ENCODE peak calls at places on chromosome 16, in seven cellular contexts. One of them, this sample, is unnamed.

GRCh38 chr16:19678804-19679203 is 39.2 kb downstream of the KNOP1 start:
- DNase-seq in uterus: no peak
- DNase-seq in HCEC 1CT: no peak
- DNase-seq in stimulated activated CD8-positive, alpha-beta memory T cell treated with anti-CD3 and anti-CD28 coated beads, Interleukin-2, amount 100 ng/mL, for 1 hour: no peak
- DNase-seq in NCI-H1436 treated with DMSO at 0.1 percent for 48 hours: no peak
- DNase-seq in stimulated activated CD4-positive, alpha-beta T cell treated with anti-CD3 and anti-CD28 coated beads, Interleukin-2, amount 100 ng/mL, for 48 hours: no peak
- DNase-seq in ELR: no peak
- DNase-seq in this sample: no peak

GRCh38 chr16:48232459-48233040 is 11.6 kb upstream of the LONP2 start:
- DNase-seq in uterus: no peak
- DNase-seq in HCEC 1CT: peak; percentile 32
- DNase-seq in stimulated activated CD8-positive, alpha-beta memory T cell treated with anti-CD3 and anti-CD28 coated beads, Interleukin-2, amount 100 ng/mL, for 1 hour: no peak
- DNase-seq in NCI-H1436 treated with DMSO at 0.1 percent for 48 hours: no peak
- DNase-seq in stimulated activated CD4-positive, alpha-beta T cell treated with anti-CD3 and anti-CD28 coated beads, Interleukin-2, amount 100 ng/mL, for 48 hours: no peak
- DNase-seq in ELR: peak; percentile 67
- DNase-seq in this sample: peak; percentile 38

GRCh38 chr16:85543536-85543935 is 69.6 kb upstream of the GSE1 start:
- DNase-seq in uterus: no peak
- DNase-seq in HCEC 1CT: no peak
- DNase-seq in stimulated activated CD8-positive, alpha-beta memory T cell treated with anti-CD3 and anti-CD28 coated beads, Interleukin-2, amount 100 ng/mL, for 1 hour: no peak
- DNase-seq in NCI-H1436 treated with DMSO at 0.1 percent for 48 hours: no peak
- DNase-seq in stimulated activated CD4-positive, alpha-beta T cell treated with anti-CD3 and anti-CD28 coated beads, Interleukin-2, amount 100 ng/mL, for 48 hours: no peak
- DNase-seq in ELR: no peak
- DNase-seq in this sample: no peak

GRCh38 chr16:398551-399277 is 1.7 kb downstream of the NME4 start:
- DNase-seq in uterus: no peak
- DNase-seq in HCEC 1CT: no peak
- DNase-seq in stimulated activated CD8-positive, alpha-beta memory T cell treated with anti-CD3 and anti-CD28 coated beads, Interleukin-2, amount 100 ng/mL, for 1 hour: no peak
- DNase-seq in NCI-H1436 treated with DMSO at 0.1 percent for 48 hours: no peak
- DNase-seq in stimulated activated CD4-positive, alpha-beta T cell treated with anti-CD3 and anti-CD28 coated beads, Interleukin-2, amount 100 ng/mL, for 48 hours: no peak
- DNase-seq in ELR: no peak
- DNase-seq in this sample: no peak

GRCh38 chr16:70789231-70789926 is 11.6 kb downstream of the VAC14 start:
- DNase-seq in uterus: peak; percentile 86
- DNase-seq in HCEC 1CT: peak; percentile 16
- DNase-seq in stimulated activated CD8-positive, alpha-beta memory T cell treated with anti-CD3 and anti-CD28 coated beads, Interleukin-2, amount 100 ng/mL, for 1 hour: no peak
- DNase-seq in NCI-H1436 treated with DMSO at 0.1 percent for 48 hours: no peak
- DNase-seq in stimulated activated CD4-positive, alpha-beta T cell treated with anti-CD3 and anti-CD28 coated beads, Interleukin-2, amount 100 ng/mL, for 48 hours: no peak
- DNase-seq in ELR: peak; percentile 33
- DNase-seq in this sample: peak; percentile 48

GRCh38 chr16:66574081-66574480 is 5.2 kb upstream of the CMTM2 start:
- DNase-seq in uterus: no peak
- DNase-seq in HCEC 1CT: no peak
- DNase-seq in stimulated activated CD8-positive, alpha-beta memory T cell treated with anti-CD3 and anti-CD28 coated beads, Interleukin-2, amount 100 ng/mL, for 1 hour: no peak
- DNase-seq in NCI-H1436 treated with DMSO at 0.1 percent for 48 hours: no peak
- DNase-seq in stimulated activated CD4-positive, alpha-beta T cell treated with anti-CD3 and anti-CD28 coated beads, Interleukin-2, amount 100 ng/mL, for 48 hours: no peak
- DNase-seq in ELR: no peak
- DNase-seq in this sample: peak; percentile 9

GRCh38 chr16:30184430-30185140 is 1.2 kb downstream of the CORO1A start:
- DNase-seq in uterus: peak; percentile 30
- DNase-seq in HCEC 1CT: no peak
- DNase-seq in stimulated activated CD8-positive, alpha-beta memory T cell treated with anti-CD3 and anti-CD28 coated beads, Interleukin-2, amount 100 ng/mL, for 1 hour: no peak
- DNase-seq in NCI-H1436 treated with DMSO at 0.1 percent for 48 hours: no peak
- DNase-seq in stimulated activated CD4-positive, alpha-beta T cell treated with anti-CD3 and anti-CD28 coated beads, Interleukin-2, amount 100 ng/mL, for 48 hours: peak; percentile 34
- DNase-seq in ELR: no peak
- DNase-seq in this sample: no peak

GRCh38 chr16:75537795-75538194 is 1.9 kb upstream of the CHST5 start:
- DNase-seq in uterus: no peak
- DNase-seq in HCEC 1CT: no peak
- DNase-seq in stimulated activated CD8-positive, alpha-beta memory T cell treated with anti-CD3 and anti-CD28 coated beads, Interleukin-2, amount 100 ng/mL, for 1 hour: no peak
- DNase-seq in NCI-H1436 treated with DMSO at 0.1 percent for 48 hours: no peak
- DNase-seq in stimulated activated CD4-positive, alpha-beta T cell treated with anti-CD3 and anti-CD28 coated beads, Interleukin-2, amount 100 ng/mL, for 48 hours: no peak
- DNase-seq in ELR: no peak
- DNase-seq in this sample: no peak

GRCh38 chr16:528111-529011 is 849 bp downstream of the CAPN15 start:
- DNase-seq in uterus: no peak
- DNase-seq in HCEC 1CT: peak; percentile 88
- DNase-seq in stimulated activated CD8-positive, alpha-beta memory T cell treated with anti-CD3 and anti-CD28 coated beads, Interleukin-2, amount 100 ng/mL, for 1 hour: no peak
- DNase-seq in NCI-H1436 treated with DMSO at 0.1 percent for 48 hours: no peak
- DNase-seq in stimulated activated CD4-positive, alpha-beta T cell treated with anti-CD3 and anti-CD28 coated beads, Interleukin-2, amount 100 ng/mL, for 48 hours: peak; percentile 25
- DNase-seq in ELR: peak; percentile 90
- DNase-seq in this sample: peak; percentile 61

GRCh38 chr16:86854058-86854621 is 275.8 kb downstream of the FOXL1 start:
- DNase-seq in uterus: no peak
- DNase-seq in HCEC 1CT: no peak
- DNase-seq in stimulated activated CD8-positive, alpha-beta memory T cell treated with anti-CD3 and anti-CD28 coated beads, Interleukin-2, amount 100 ng/mL, for 1 hour: no peak
- DNase-seq in NCI-H1436 treated with DMSO at 0.1 percent for 48 hours: no peak
- DNase-seq in stimulated activated CD4-positive, alpha-beta T cell treated with anti-CD3 and anti-CD28 coated beads, Interleukin-2, amount 100 ng/mL, for 48 hours: no peak
- DNase-seq in ELR: peak; percentile 16
- DNase-seq in this sample: peak; percentile 57

GRCh38 chr16:50102046-50102756 is 36.4 kb downstream of the HEATR3 start:
- DNase-seq in uterus: no peak
- DNase-seq in HCEC 1CT: peak; percentile 94
- DNase-seq in stimulated activated CD8-positive, alpha-beta memory T cell treated with anti-CD3 and anti-CD28 coated beads, Interleukin-2, amount 100 ng/mL, for 1 hour: no peak
- DNase-seq in NCI-H1436 treated with DMSO at 0.1 percent for 48 hours: no peak
- DNase-seq in stimulated activated CD4-positive, alpha-beta T cell treated with anti-CD3 and anti-CD28 coated beads, Interleukin-2, amount 100 ng/mL, for 48 hours: no peak
- DNase-seq in ELR: peak; percentile 94
- DNase-seq in this sample: peak; percentile 86

GRCh38 chr16:54928421-54929089 is 2.1 kb upstream of the IRX5 start:
- DNase-seq in uterus: peak; percentile 55
- DNase-seq in HCEC 1CT: no peak
- DNase-seq in stimulated activated CD8-positive, alpha-beta memory T cell treated with anti-CD3 and anti-CD28 coated beads, Interleukin-2, amount 100 ng/mL, for 1 hour: no peak
- DNase-seq in NCI-H1436 treated with DMSO at 0.1 percent for 48 hours: no peak
- DNase-seq in stimulated activated CD4-positive, alpha-beta T cell treated with anti-CD3 and anti-CD28 coated beads, Interleukin-2, amount 100 ng/mL, for 48 hours: no peak
- DNase-seq in ELR: peak; percentile 54
- DNase-seq in this sample: no peak

GRCh38 chr16:75745823-75746222 is 19.5 kb upstream of the CPHXL start:
- DNase-seq in uterus: no peak
- DNase-seq in HCEC 1CT: no peak
- DNase-seq in stimulated activated CD8-positive, alpha-beta memory T cell treated with anti-CD3 and anti-CD28 coated beads, Interleukin-2, amount 100 ng/mL, for 1 hour: no peak
- DNase-seq in NCI-H1436 treated with DMSO at 0.1 percent for 48 hours: no peak
- DNase-seq in stimulated activated CD4-positive, alpha-beta T cell treated with anti-CD3 and anti-CD28 coated beads, Interleukin-2, amount 100 ng/mL, for 48 hours: no peak
- DNase-seq in ELR: no peak
- DNase-seq in this sample: no peak

GRCh38 chr16:495127-495748 is 32.3 kb upstream of the CAPN15 start:
- DNase-seq in uterus: no peak
- DNase-seq in HCEC 1CT: peak; percentile 30
- DNase-seq in stimulated activated CD8-positive, alpha-beta memory T cell treated with anti-CD3 and anti-CD28 coated beads, Interleukin-2, amount 100 ng/mL, for 1 hour: no peak
- DNase-seq in NCI-H1436 treated with DMSO at 0.1 percent for 48 hours: no peak
- DNase-seq in stimulated activated CD4-positive, alpha-beta T cell treated with anti-CD3 and anti-CD28 coated beads, Interleukin-2, amount 100 ng/mL, for 48 hours: no peak
- DNase-seq in ELR: peak; percentile 63
- DNase-seq in this sample: peak; percentile 27

GRCh38 chr16:11161974-11162373 is 94.0 kb downstream of the SOCS1 start:
- DNase-seq in uterus: no peak
- DNase-seq in HCEC 1CT: no peak
- DNase-seq in stimulated activated CD8-positive, alpha-beta memory T cell treated with anti-CD3 and anti-CD28 coated beads, Interleukin-2, amount 100 ng/mL, for 1 hour: no peak
- DNase-seq in NCI-H1436 treated with DMSO at 0.1 percent for 48 hours: no peak
- DNase-seq in stimulated activated CD4-positive, alpha-beta T cell treated with anti-CD3 and anti-CD28 coated beads, Interleukin-2, amount 100 ng/mL, for 48 hours: no peak
- DNase-seq in ELR: no peak
- DNase-seq in this sample: no peak

GRCh38 chr16:16008666-16009065 is 59.2 kb downstream of the ABCC1 start:
- DNase-seq in uterus: no peak
- DNase-seq in HCEC 1CT: no peak
- DNase-seq in stimulated activated CD8-positive, alpha-beta memory T cell treated with anti-CD3 and anti-CD28 coated beads, Interleukin-2, amount 100 ng/mL, for 1 hour: no peak
- DNase-seq in NCI-H1436 treated with DMSO at 0.1 percent for 48 hours: no peak
- DNase-seq in stimulated activated CD4-positive, alpha-beta T cell treated with anti-CD3 and anti-CD28 coated beads, Interleukin-2, amount 100 ng/mL, for 48 hours: no peak
- DNase-seq in ELR: no peak
- DNase-seq in this sample: no peak

GRCh38 chr16:19113577-19114358 is at the start of gene ITPRIPL2:
- DNase-seq in uterus: peak; percentile 87
- DNase-seq in HCEC 1CT: peak; percentile 93
- DNase-seq in stimulated activated CD8-positive, alpha-beta memory T cell treated with anti-CD3 and anti-CD28 coated beads, Interleukin-2, amount 100 ng/mL, for 1 hour: no peak
- DNase-seq in NCI-H1436 treated with DMSO at 0.1 percent for 48 hours: no peak
- DNase-seq in stimulated activated CD4-positive, alpha-beta T cell treated with anti-CD3 and anti-CD28 coated beads, Interleukin-2, amount 100 ng/mL, for 48 hours: peak; percentile 26
- DNase-seq in ELR: peak; percentile 85
- DNase-seq in this sample: peak; percentile 85

GRCh38 chr16:15477802-15478201 is 43.4 kb downstream of the BMERB1 start:
- DNase-seq in uterus: no peak
- DNase-seq in HCEC 1CT: peak; percentile 24
- DNase-seq in stimulated activated CD8-positive, alpha-beta memory T cell treated with anti-CD3 and anti-CD28 coated beads, Interleukin-2, amount 100 ng/mL, for 1 hour: no peak
- DNase-seq in NCI-H1436 treated with DMSO at 0.1 percent for 48 hours: no peak
- DNase-seq in stimulated activated CD4-positive, alpha-beta T cell treated with anti-CD3 and anti-CD28 coated beads, Interleukin-2, amount 100 ng/mL, for 48 hours: no peak
- DNase-seq in ELR: no peak
- DNase-seq in this sample: peak; percentile 36

GRCh38 chr16:2515180-2515803 is 1.5 kb downstream of the ATP6V0C start:
- DNase-seq in uterus: no peak
- DNase-seq in HCEC 1CT: no peak
- DNase-seq in stimulated activated CD8-positive, alpha-beta memory T cell treated with anti-CD3 and anti-CD28 coated beads, Interleukin-2, amount 100 ng/mL, for 1 hour: no peak
- DNase-seq in NCI-H1436 treated with DMSO at 0.1 percent for 48 hours: no peak
- DNase-seq in stimulated activated CD4-positive, alpha-beta T cell treated with anti-CD3 and anti-CD28 coated beads, Interleukin-2, amount 100 ng/mL, for 48 hours: no peak
- DNase-seq in ELR: no peak
- DNase-seq in this sample: no peak

GRCh38 chr16:19068237-19068815 is 912 bp downstream of the COQ7 start:
- DNase-seq in uterus: no peak
- DNase-seq in HCEC 1CT: no peak
- DNase-seq in stimulated activated CD8-positive, alpha-beta memory T cell treated with anti-CD3 and anti-CD28 coated beads, Interleukin-2, amount 100 ng/mL, for 1 hour: no peak
- DNase-seq in NCI-H1436 treated with DMSO at 0.1 percent for 48 hours: no peak
- DNase-seq in stimulated activated CD4-positive, alpha-beta T cell treated with anti-CD3 and anti-CD28 coated beads, Interleukin-2, amount 100 ng/mL, for 48 hours: no peak
- DNase-seq in ELR: no peak
- DNase-seq in this sample: no peak

This sample was measured in IMR-90.